ENCODE peak calls at places on chromosome 11, in four cellular contexts. Y is stimulated activated CD8-positive, alpha-beta memory T cell treated with anti-CD3 and anti-CD28 coated beads, Interleukin-15, amount 100 ng/mL, for 24 hours; C is heart right ventricle; F is MM.1S. K is an unnamed sample.

GRCh38 chr11:86672007-86672621 is at the start of gene ME3:
- DNase-seq in Y (peak; percentile 12), C (peak; percentile 72), F (peak; percentile 68), K (peak; percentile 29)

GRCh38 chr11:103888541-103888951 is 147.9 kb upstream of the DDI1 start:
- DNase-seq in Y (no peak), C (no peak), F (no peak), K (no peak)

GRCh38 chr11:133956650-133957633 is at the start of gene IGSF9B:
- DNase-seq in Y (peak; percentile 75), C (peak; percentile 86), F (peak; percentile 54), K (peak; percentile 81)

GRCh38 chr11:120257346-120257745 is 17.4 kb downstream of the POU2F3 start:
- DNase-seq in Y (no peak), C (no peak), F (no peak), K (no peak)

GRCh38 chr11:112610494-112610893 is 349.8 kb upstream of the PLET1 start:
- DNase-seq in Y (no peak), C (no peak), F (no peak), K (no peak)

GRCh38 chr11:34904421-34904950 is 11.7 kb downstream of the APIP start:
- DNase-seq in Y (no peak), C (no peak), F (no peak), K (no peak)

GRCh38 chr11:80436547-80436946 is 995.7 kb upstream of the TENM4 start:
- DNase-seq in Y (no peak), C (no peak), F (no peak), K (no peak)

GRCh38 chr11:127223026-127223425 is 222.5 kb upstream of the KIRREL3 start:
- DNase-seq in Y (no peak), C (no peak), F (no peak), K (no peak)

GRCh38 chr11:10809373-10810199 is 860 bp upstream of the EIF4G2 start:
- DNase-seq in Y (peak; percentile 21), C (peak; percentile 34), F (peak; percentile 34), K (no peak)

GRCh38 chr11:22869325-22869724 is 9.1 kb upstream of the CCDC179 start:
- DNase-seq in Y (no peak), C (no peak), F (no peak), K (no peak)

GRCh38 chr11:8323161-8323935 is 59.7 kb upstream of the LMO1 start:
- DNase-seq in Y (no peak), C (no peak), F (no peak), K (no peak)

GRCh38 chr11:69122642-69123431 is 32.9 kb upstream of the SMIM38 start:
- DNase-seq in Y (peak; percentile 18), C (peak; percentile 66), F (no peak), K (peak; percentile 67)